ENCODE peak calls at places on chromosomes 1 and 21, in seven cellular contexts. One of them, this sample, is unnamed.

GRCh38 chr1:156848461-156849150 is 10.3 kb downstream of the INSRR start:
- DNase-seq in right lobe of liver: peak; percentile 48
- DNase-seq in gastrocnemius medialis: no peak
- DNase-seq in GM06990: no peak
- DNase-seq in HAP-1: no peak
- DNase-seq in fibroblast of lung: no peak
- DNase-seq in tibial artery: no peak
- DNase-seq in this sample: no peak

GRCh38 chr1:111702504-111703050 is 36.6 kb downstream of the INKA2 start:
- DNase-seq in right lobe of liver: no peak
- DNase-seq in gastrocnemius medialis: no peak
- DNase-seq in GM06990: no peak
- DNase-seq in HAP-1: no peak
- DNase-seq in fibroblast of lung: no peak
- DNase-seq in tibial artery: no peak
- DNase-seq in this sample: no peak

GRCh38 chr1:54335396-54336056 is 70.7 kb downstream of the SSBP3 start:
- DNase-seq in right lobe of liver: no peak
- DNase-seq in gastrocnemius medialis: peak; percentile 80
- DNase-seq in GM06990: no peak
- DNase-seq in HAP-1: no peak
- DNase-seq in fibroblast of lung: peak; percentile 95
- DNase-seq in tibial artery: peak; percentile 86
- DNase-seq in this sample: no peak

GRCh38 chr21:37358392-37358791 is 8.2 kb upstream of the DYRK1A start:
- DNase-seq in right lobe of liver: no peak
- DNase-seq in gastrocnemius medialis: no peak
- DNase-seq in GM06990: no peak
- DNase-seq in HAP-1: no peak
- DNase-seq in fibroblast of lung: no peak
- DNase-seq in tibial artery: no peak
- DNase-seq in this sample: no peak

GRCh38 chr1:45004281-45004920 is 6.7 kb downstream of the HECTD3 start:
- DNase-seq in right lobe of liver: peak; percentile 31
- DNase-seq in gastrocnemius medialis: no peak
- DNase-seq in GM06990: no peak
- DNase-seq in HAP-1: no peak
- DNase-seq in fibroblast of lung: no peak
- DNase-seq in tibial artery: no peak
- DNase-seq in this sample: no peak

GRCh38 chr1:93591833-93592635 is 89.6 kb downstream of the BCAR3 start:
- DNase-seq in right lobe of liver: peak; percentile 92
- DNase-seq in gastrocnemius medialis: no peak
- DNase-seq in GM06990: peak; percentile 75
- DNase-seq in HAP-1: no peak
- DNase-seq in fibroblast of lung: no peak
- DNase-seq in tibial artery: no peak
- DNase-seq in this sample: no peak

GRCh38 chr1:183230403-183230802 is 44.3 kb downstream of the LAMC2 start:
- DNase-seq in right lobe of liver: no peak
- DNase-seq in gastrocnemius medialis: no peak
- DNase-seq in GM06990: no peak
- DNase-seq in HAP-1: no peak
- DNase-seq in fibroblast of lung: no peak
- DNase-seq in tibial artery: no peak
- DNase-seq in this sample: no peak

GRCh38 chr1:117599286-117599685 is 6.6 kb upstream of the TENT5C start:
- DNase-seq in right lobe of liver: no peak
- DNase-seq in gastrocnemius medialis: peak; percentile 35
- DNase-seq in GM06990: no peak
- DNase-seq in HAP-1: no peak
- DNase-seq in fibroblast of lung: no peak
- DNase-seq in tibial artery: peak; percentile 38
- DNase-seq in this sample: no peak

GRCh38 chr1:212966619-212967018 is 16.3 kb downstream of the VASH2 start:
- DNase-seq in right lobe of liver: no peak
- DNase-seq in gastrocnemius medialis: no peak
- DNase-seq in GM06990: no peak
- DNase-seq in HAP-1: no peak
- DNase-seq in fibroblast of lung: no peak
- DNase-seq in tibial artery: no peak
- DNase-seq in this sample: no peak

DNA sequence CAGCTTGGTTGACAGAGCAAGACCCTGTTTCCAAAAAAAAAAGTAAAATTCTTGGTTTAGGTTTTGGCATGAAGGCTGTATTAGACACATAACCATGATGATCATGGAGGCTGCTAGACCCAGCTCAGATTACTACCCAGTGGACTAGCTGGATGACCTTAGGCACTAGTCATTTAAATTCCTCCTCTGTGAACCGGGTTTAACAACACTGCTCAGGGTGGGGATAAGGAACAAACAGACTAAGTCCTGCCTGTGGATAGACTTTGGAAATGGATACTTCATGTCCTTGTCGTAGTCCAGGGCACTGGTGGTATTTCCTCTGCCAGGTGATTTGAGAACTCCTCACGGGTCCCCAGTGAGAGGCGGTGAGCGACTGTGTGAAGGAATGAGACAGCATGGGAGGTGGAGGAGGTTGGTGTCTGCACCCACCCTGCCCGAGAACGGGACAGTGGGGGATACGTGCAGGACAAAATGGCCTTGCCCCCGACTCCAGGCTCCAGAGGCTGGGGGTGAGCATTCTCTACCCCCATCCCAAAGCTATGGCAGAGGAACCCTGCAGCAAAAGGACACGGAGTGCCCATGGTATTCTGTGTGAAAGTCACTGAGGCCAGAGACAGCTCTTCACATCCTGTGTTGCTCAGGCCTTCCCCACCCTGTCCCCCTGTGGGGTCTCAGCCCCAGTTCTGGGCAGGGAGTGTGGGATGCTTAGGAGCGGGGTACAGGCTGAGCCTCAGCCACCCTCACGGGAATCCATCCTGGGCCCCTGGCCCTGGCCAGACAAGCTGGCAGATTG is 72.8 kb upstream of the SELENON start:
- DNase-seq in right lobe of liver: no peak
- DNase-seq in gastrocnemius medialis: no peak
- DNase-seq in GM06990: no peak
- DNase-seq in HAP-1: no peak
- DNase-seq in fibroblast of lung: peak; percentile 22
- DNase-seq in tibial artery: no peak
- DNase-seq in this sample: no peak
- H3K4me3 ChIP-seq in right lobe of liver: no peak overlapping the region
- H3K4me3 ChIP-seq in gastrocnemius medialis: no peak overlapping the region
- H3K4me3 ChIP-seq in GM06990: no peak overlapping the region
- H3K4me3 ChIP-seq in HAP-1: no peak overlapping the region
- H3K4me3 ChIP-seq in fibroblast of lung: no peak overlapping the region
- H3K4me3 ChIP-seq in tibial artery: no peak overlapping the region
- H3K4me3 ChIP-seq in this sample: no peak overlapping the region

DNA sequence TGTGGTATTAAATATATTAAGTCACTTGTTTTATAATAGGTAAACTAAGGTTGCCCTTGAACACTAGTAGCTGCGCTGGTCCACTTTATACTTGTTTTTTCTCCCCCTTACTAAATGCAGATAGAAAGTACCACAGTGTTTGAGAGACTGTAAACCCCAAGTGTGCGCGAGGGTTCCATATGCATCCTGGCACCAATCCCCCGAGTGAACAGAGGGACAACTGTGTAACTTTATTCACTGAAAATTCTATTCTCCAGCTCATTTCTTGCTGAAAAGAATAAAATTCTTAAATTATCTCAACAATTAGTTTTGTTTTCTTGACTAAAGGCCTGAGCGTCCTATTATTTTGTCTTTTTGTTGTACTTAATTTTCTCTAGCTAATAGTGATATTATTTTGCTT is 1.9 kb downstream of the RSRP1 start:
- DNase-seq in right lobe of liver: no peak
- DNase-seq in gastrocnemius medialis: no peak
- DNase-seq in GM06990: no peak
- DNase-seq in HAP-1: no peak
- DNase-seq in fibroblast of lung: no peak
- DNase-seq in tibial artery: no peak
- DNase-seq in this sample: no peak
- H3K4me3 ChIP-seq in right lobe of liver: peak overlapping the region; percentile 87
- H3K4me3 ChIP-seq in gastrocnemius medialis: peak overlapping the region; percentile 97
- H3K4me3 ChIP-seq in GM06990: peak overlapping the region; percentile 88
- H3K4me3 ChIP-seq in HAP-1: peak overlapping the region; percentile 98
- H3K4me3 ChIP-seq in fibroblast of lung: peak overlapping the region; percentile 87
- H3K4me3 ChIP-seq in tibial artery: peak overlapping the region; percentile 77
- H3K4me3 ChIP-seq in this sample: peak overlapping the region; percentile 98

GRCh38 chr21:21187579-21187978 is 189.4 kb downstream of the NCAM2 start:
- DNase-seq in right lobe of liver: no peak
- DNase-seq in gastrocnemius medialis: no peak
- DNase-seq in GM06990: no peak
- DNase-seq in HAP-1: no peak
- DNase-seq in fibroblast of lung: peak; percentile 53
- DNase-seq in tibial artery: no peak
- DNase-seq in this sample: no peak
- H3K4me3 ChIP-seq in right lobe of liver: no peak overlapping the region
- H3K4me3 ChIP-seq in gastrocnemius medialis: no peak overlapping the region
- H3K4me3 ChIP-seq in GM06990: no peak overlapping the region
- H3K4me3 ChIP-seq in HAP-1: no peak overlapping the region
- H3K4me3 ChIP-seq in fibroblast of lung: no peak overlapping the region
- H3K4me3 ChIP-seq in tibial artery: no peak overlapping the region
- H3K4me3 ChIP-seq in this sample: no peak overlapping the region

DNA sequence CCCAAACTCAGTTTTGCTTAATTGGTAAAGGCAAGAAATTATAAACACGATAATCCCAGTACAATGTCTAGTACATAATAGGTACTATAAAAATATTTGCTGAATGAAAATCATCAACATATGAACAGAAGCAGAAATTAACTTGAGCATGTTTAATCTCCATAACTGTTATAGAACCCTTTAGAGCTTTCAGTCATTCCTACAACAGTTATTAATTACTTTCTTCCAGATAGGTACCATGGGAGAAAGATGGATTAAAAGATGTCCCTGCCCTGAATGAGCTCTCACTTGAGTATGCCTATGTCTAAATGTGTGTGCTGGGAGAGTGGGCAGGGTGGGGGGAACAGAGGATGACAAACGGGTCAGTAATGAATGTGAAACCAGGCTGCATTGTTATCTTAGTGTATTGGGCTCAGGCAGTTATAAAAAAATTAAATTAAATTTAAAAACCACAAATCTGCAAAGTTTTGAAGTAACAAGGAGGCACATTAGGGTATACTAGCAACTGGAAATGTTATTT is 2.4 kb downstream of the EPS15 start:
- DNase-seq in right lobe of liver: no peak
- DNase-seq in gastrocnemius medialis: no peak
- DNase-seq in GM06990: no peak
- DNase-seq in HAP-1: peak; percentile 91
- DNase-seq in fibroblast of lung: no peak
- DNase-seq in tibial artery: no peak
- DNase-seq in this sample: no peak
- H3K4me3 ChIP-seq in right lobe of liver: no peak overlapping the region
- H3K4me3 ChIP-seq in gastrocnemius medialis: peak overlapping the region; percentile 82
- H3K4me3 ChIP-seq in GM06990: peak overlapping the region; percentile 93
- H3K4me3 ChIP-seq in HAP-1: peak overlapping the region; percentile 62
- H3K4me3 ChIP-seq in fibroblast of lung: peak overlapping the region; percentile 84
- H3K4me3 ChIP-seq in tibial artery: peak overlapping the region; percentile 94
- H3K4me3 ChIP-seq in this sample: no peak overlapping the region

DNA sequence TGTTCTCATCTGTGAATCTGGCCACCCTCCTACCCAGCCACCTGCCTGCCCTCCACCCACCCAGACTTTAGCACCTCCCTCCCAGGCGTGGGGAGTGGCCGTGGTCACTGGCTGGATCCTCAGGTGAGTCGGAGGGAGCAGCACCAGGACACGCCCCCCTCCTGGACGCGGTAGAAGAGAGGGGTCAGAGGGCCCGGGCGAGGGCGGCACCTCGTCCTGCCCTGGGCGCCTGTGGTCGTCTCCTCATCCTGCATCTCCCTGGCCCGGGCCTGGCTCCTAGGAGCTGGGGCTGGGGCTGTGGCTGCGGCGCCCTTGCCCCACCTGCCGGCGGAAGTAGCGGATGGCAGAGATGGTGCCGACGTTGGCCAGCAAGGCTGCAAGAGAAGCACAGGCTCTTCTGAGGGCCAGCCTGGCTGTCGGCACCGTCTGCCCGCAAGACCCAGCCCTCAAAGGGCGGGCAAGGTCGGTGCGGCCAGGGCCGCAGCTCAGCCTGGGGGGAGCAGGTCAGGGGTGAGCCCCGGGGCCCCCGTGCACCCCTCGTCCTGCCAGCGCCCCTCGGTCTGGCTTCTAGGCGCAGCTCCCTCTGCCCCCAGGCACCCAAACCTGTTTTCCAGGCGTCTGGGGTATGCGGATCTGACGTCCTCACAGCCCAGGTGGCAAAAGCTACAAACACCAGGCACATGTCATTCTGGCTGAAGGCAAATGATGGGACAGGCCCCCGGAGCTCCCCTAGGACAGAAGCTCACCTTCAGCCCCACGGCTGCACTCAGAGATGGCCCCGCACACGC is 5.8 kb downstream of the PERM1 start:
- DNase-seq in right lobe of liver: peak; percentile 67
- DNase-seq in gastrocnemius medialis: peak; percentile 76
- DNase-seq in GM06990: peak; percentile 63
- DNase-seq in HAP-1: peak; percentile 66
- DNase-seq in fibroblast of lung: peak; percentile 53
- DNase-seq in tibial artery: peak; percentile 83
- DNase-seq in this sample: peak; percentile 41
- H3K4me3 ChIP-seq in right lobe of liver: no peak overlapping the region
- H3K4me3 ChIP-seq in gastrocnemius medialis: peak overlapping the region; percentile 47
- H3K4me3 ChIP-seq in GM06990: no peak overlapping the region
- H3K4me3 ChIP-seq in HAP-1: peak overlapping the region; percentile 28
- H3K4me3 ChIP-seq in fibroblast of lung: peak overlapping the region; percentile 32
- H3K4me3 ChIP-seq in tibial artery: peak overlapping the region; percentile 40
- H3K4me3 ChIP-seq in this sample: peak overlapping the region; percentile 58

DNA sequence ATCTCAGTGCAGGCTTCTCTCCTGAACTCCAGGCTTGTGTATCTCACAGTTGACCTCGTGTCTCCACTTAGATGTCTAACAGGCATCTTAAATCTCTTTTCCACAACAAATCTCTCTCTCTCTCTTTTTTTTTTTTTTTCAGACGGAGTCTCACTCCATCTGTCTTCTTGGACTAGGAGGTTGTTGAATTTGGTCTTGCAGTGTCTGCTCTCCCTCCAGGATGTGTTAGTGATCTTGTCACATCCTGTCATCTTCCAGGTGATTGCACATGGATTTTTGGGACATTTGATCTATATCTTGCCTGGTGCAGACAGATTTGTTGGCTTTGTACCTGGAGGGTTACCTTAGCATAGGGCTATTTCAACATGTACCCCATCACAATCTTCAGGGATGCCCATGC is 26.5 kb upstream of the KCNA10 start:
- DNase-seq in right lobe of liver: no peak
- DNase-seq in gastrocnemius medialis: no peak
- DNase-seq in GM06990: no peak
- DNase-seq in HAP-1: no peak
- DNase-seq in fibroblast of lung: no peak
- DNase-seq in tibial artery: no peak
- DNase-seq in this sample: no peak
- H3K4me3 ChIP-seq in right lobe of liver: no peak overlapping the region
- H3K4me3 ChIP-seq in gastrocnemius medialis: no peak overlapping the region
- H3K4me3 ChIP-seq in GM06990: no peak overlapping the region
- H3K4me3 ChIP-seq in HAP-1: no peak overlapping the region
- H3K4me3 ChIP-seq in fibroblast of lung: no peak overlapping the region
- H3K4me3 ChIP-seq in tibial artery: no peak overlapping the region
- H3K4me3 ChIP-seq in this sample: no peak overlapping the region

This sample was measured in HCT116.